ENCODE peak calls at places on chromosomes 3 and 15, in four cellular contexts. E, N, S and Y are unnamed samples. For H3K4me1, the result is how much of the 10 kb centered on the place peaks cover.

GRCh38 chr15:73601449-73602425 is 31.5 kb downstream of the NPTN start:
- DNase-seq in S (no peak), N (no peak), E (no peak), Y (no peak)

GRCh38 chr3:149534671-149535394 is 60.3 kb downstream of the TM4SF4 start:
- DNase-seq in E (no peak), S (no peak), N (no peak), Y (no peak)

GRCh38 chr3:173465112-173465511 is 67.6 kb downstream of the NLGN1 start:
- DNase-seq in S (no peak), E (no peak), N (no peak), Y (no peak)

GRCh38 chr3:37640636-37641375 is 220.9 kb upstream of the CTDSPL start:
- DNase-seq in S (no peak), N (no peak), E (no peak), Y (no peak)

GRCh38 chr15:69410290-69410874 is 3.8 kb upstream of the KIF23 start:
- DNase-seq in S (no peak), N (no peak), E (no peak), Y (no peak)

GRCh38 chr15:29435811-29436210 is 166.2 kb upstream of the NSMCE3 start:
- DNase-seq in E (no peak), S (no peak), N (no peak), Y (no peak)

GRCh38 chr3:100254168-100254777 is 6.5 kb upstream of the TBC1D23 start:
- DNase-seq in E (no peak), S (no peak), N (no peak), Y (peak)

GRCh38 chr3:193911784-193912183 is 224.2 kb upstream of the HES1 start:
- DNase-seq in S (no peak), N (no peak), E (no peak), Y (no peak)

GRCh38 chr3:7817239-7817638 is 684.4 kb upstream of the LMCD1 start:
- DNase-seq in N (no peak), S (no peak), E (no peak), Y (no peak)

GRCh38 chr3:70982274-70982673 is 601.3 kb downstream of the FOXP1 start:
- DNase-seq in N (no peak), E (no peak), S (no peak), Y (no peak)

GRCh38 chr3:130488769-130489450 is 28.1 kb upstream of the COL6A6 start:
- DNase-seq in N (no peak), S (no peak), E (no peak), Y (no peak)

GRCh38 chr3:146589899-146590508 is 15.1 kb downstream of the PLSCR5 start:
- DNase-seq in S (no peak), E (no peak), N (no peak), Y (no peak)

GRCh38 chr15:77839431-77839830 is 206.7 kb upstream of the LINGO1 start:
- DNase-seq in N (no peak), S (peak), E (no peak), Y (no peak)

DNA sequence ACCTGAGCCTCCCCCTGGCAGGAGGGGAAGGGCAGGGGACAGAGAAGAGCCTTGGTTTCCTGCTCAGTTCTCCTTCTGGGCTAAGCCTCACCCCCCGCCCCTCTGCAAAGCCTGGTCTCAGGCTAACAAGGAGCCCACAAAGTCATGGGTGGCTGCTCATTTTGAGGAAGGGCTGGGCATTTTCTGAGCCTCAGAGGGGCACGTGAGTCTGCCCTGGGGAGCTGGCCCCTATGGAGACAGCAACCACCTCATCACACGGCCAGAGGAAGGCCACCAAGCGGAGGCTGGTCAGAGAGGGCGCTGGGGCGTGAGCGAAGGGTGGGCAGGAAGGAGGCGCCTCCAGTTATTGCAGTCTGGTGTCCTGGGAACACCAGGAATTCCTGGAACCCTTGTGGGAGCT is 18.7 kb downstream of the ABTB1 start:
- DNase-seq in N (no peak), E (peak), S (peak), Y (peak)
- H3K4me1 ChIP-seq in N (under half), E (under half), S (under half), Y (under half)

GRCh38 chr3:73018790-73019441 is 22.3 kb downstream of the PPP4R2 start:
- DNase-seq in N (no peak), S (no peak), E (no peak), Y (no peak)
- H3K4me1 ChIP-seq in N (under half), S (under half), E (under half), Y (under half)

GRCh38 chr3:107328074-107328473 is 49.2 kb upstream of the CCDC54 start:
- DNase-seq in N (no peak), E (no peak), S (no peak), Y (no peak)
- H3K4me1 ChIP-seq in N (under half), E (under half), S (under half), Y (under half)

DNA sequence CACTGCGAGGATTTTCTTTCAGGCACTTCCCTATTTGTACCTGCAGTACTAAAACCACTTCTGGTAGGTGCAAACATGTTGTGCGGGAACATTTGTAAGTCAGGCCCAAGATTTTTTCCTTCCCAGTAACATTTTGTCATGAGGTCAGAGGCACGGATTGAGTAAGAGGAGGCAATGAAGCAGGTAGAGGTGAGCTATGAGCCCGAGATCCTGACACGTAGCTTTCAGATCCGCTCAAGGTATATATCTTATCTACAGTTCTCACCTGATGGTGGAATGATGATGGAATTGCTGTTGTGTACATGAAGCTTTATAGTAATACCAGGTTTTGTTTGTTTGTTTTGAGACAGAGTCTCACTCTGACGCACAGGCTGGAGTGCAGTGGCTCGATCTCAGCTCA is 497.5 kb downstream of the NR2F2 start:
- DNase-seq in S (no peak), N (no peak), E (no peak), Y (no peak)
- H3K4me1 ChIP-seq in S (under half), N (under half), E (under half), Y (under half)

GRCh38 chr15:74655424-74655823 is 39.8 kb downstream of the CLK3 start:
- DNase-seq in E (no peak), N (peak), S (no peak), Y (no peak)

GRCh38 chr15:74653426-74654082 is 37.9 kb downstream of the CLK3 start:
- DNase-seq in E (no peak), S (no peak), N (no peak), Y (no peak)

GRCh38 chr15:74656935-74657535 is 38.8 kb downstream of the EDC3 start:
- DNase-seq in S (no peak), E (no peak), N (no peak), Y (no peak)

GRCh38 chr15:74648051-74648622 is 32.5 kb downstream of the CLK3 start:
- DNase-seq in E (no peak), N (no peak), S (no peak), Y (no peak)

GRCh38 chr15:74651251-74651741 is 35.7 kb downstream of the CLK3 start:
- DNase-seq in S (no peak), N (no peak), E (no peak), Y (no peak)
- H3K4me1 ChIP-seq in S (under half), N (under half), E (under half), Y (under half)

DNA sequence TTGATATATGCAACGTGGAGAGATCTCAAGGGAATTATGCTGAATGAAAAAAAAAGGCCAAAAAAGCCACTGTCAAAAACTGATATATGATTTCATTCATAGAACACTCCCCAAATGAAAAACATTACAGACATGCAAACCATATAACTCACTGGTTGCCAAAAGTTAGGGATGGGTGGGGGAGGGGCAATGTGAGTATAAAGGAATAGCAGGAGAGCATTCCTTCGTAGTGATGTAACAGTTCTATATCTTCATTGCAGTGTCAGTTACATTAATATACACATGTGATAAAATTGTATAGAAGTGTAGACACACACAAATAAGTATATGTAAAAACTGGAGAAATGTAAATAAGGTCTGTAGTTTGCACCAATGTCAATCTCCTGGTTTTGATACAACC is 12.2 kb downstream of the GBE1 start:
- DNase-seq in N (no peak), E (no peak), S (no peak), Y (no peak)
- H3K4me1 ChIP-seq in N (under half), E (under half), S (under half), Y (under half)

GRCh38 chr15:92463826-92464225 is 70.1 kb downstream of the ST8SIA2 start:
- DNase-seq in N (no peak), E (no peak), S (no peak), Y (no peak)

GRCh38 chr15:92463352-92463751 is 69.7 kb downstream of the ST8SIA2 start:
- DNase-seq in S (no peak), N (no peak), E (no peak), Y (no peak)

GRCh38 chr15:92462771-92463170 is 69.1 kb downstream of the ST8SIA2 start:
- DNase-seq in N (no peak), E (no peak), S (no peak), Y (no peak)

GRCh38 chr15:92457642-92458041 is 64.0 kb downstream of the ST8SIA2 start:
- DNase-seq in S (no peak), N (no peak), E (no peak), Y (no peak)

GRCh38 chr15:92460023-92460422 is 66.3 kb downstream of the ST8SIA2 start:
- DNase-seq in N (no peak), E (no peak), S (no peak), Y (no peak)
- H3K4me1 ChIP-seq in N (under half), E (under half), S (under half), Y (under half)